ENCODE peak calls at places on chromosome X, in six cellular contexts. E, Z, S, Q, P and T are unnamed samples.

GRCh38 chrX:1248381-1249061 is 20.1 kb upstream of the CSF2RA start:
- DNase-seq in E (no peak), Q (peak), S (no peak), Z (no peak), P (no peak), T (peak)

GRCh38 chrX:29530520-29530919 is 684.8 kb upstream of the MAGEB2 start:
- DNase-seq in Z (no peak), P (no peak), Q (no peak), E (no peak), S (no peak), T (no peak)

GRCh38 chrX:96052078-96052477 is 632.6 kb upstream of the DIAPH2 start:
- DNase-seq in Z (no peak), E (no peak), S (no peak), P (no peak), Q (no peak), T (no peak)

GRCh38 chrX:70979136-70979762 is 48.4 kb upstream of the SLC7A3 start:
- DNase-seq in Q (peak), Z (no peak), S (no peak), E (no peak), P (no peak), T (no peak)

GRCh38 chrX:13463608-13464007 is 105.8 kb upstream of the EGFL6 start:
- DNase-seq in S (peak), E (no peak), P (no peak), Q (no peak), Z (no peak), T (no peak)

GRCh38 chrX:154000051-154000450 is 19.7 kb downstream of the IRAK1 start:
- DNase-seq in P (no peak), E (no peak), S (no peak), Q (no peak), Z (no peak), T (no peak)

GRCh38 chrX:12950851-12951589 is 23.9 kb upstream of the TMSB4X start:
- DNase-seq in Q (peak), S (no peak), Z (no peak), P (peak), E (peak), T (peak)

GRCh38 chrX:56745019-56745418 is 16.0 kb downstream of the NBDY start:
- DNase-seq in P (no peak), S (no peak), Z (no peak), Q (no peak), E (no peak), T (no peak)

GRCh38 chrX:68703369-68703768 is 55.9 kb downstream of the STARD8 start:
- DNase-seq in E (no peak), S (no peak), P (no peak), Z (no peak), Q (no peak), T (no peak)

GRCh38 chrX:30302957-30303356 is 6.2 kb downstream of the NR0B1 start:
- DNase-seq in Q (no peak), S (no peak), E (no peak), P (no peak), Z (no peak), T (no peak)

GRCh38 chrX:43469391-43470054 is 186.6 kb upstream of the MAOA start:
- DNase-seq in P (no peak), Q (no peak), Z (no peak), E (no peak), S (no peak), T (no peak)

GRCh38 chrX:2497961-2498780 is 2.6 kb downstream of the DHRSX start:
- DNase-seq in Z (no peak), S (no peak), E (no peak), Q (peak), P (no peak), T (peak)

GRCh38 chrX:153457136-153457825 is 11.4 kb upstream of the TREX2 start:
- DNase-seq in E (no peak), P (no peak), Z (peak), Q (no peak), S (no peak), T (peak)

GRCh38 chrX:148193759-148194158 is 212.6 kb downstream of the FMR1NB start:
- DNase-seq in E (no peak), P (no peak), S (no peak), Z (no peak), Q (no peak), T (no peak)

GRCh38 chrX:112968351-112969133 is 127.9 kb upstream of the AMOT start:
- DNase-seq in S (no peak), Z (no peak), Q (no peak), P (no peak), E (no peak), T (no peak)

GRCh38 chrX:14899607-14900006 is 26.4 kb downstream of the MOSPD2 start:
- DNase-seq in Z (no peak), P (no peak), E (no peak), Q (no peak), S (no peak), T (no peak)

GRCh38 chrX:19372170-19373033 is 28.7 kb downstream of the PDHA1 start:
- DNase-seq in P (peak), Q (peak), S (peak), Z (peak), E (peak), T (peak)

GRCh38 chrX:103539695-103540094 is 20.4 kb upstream of the RAB40A start:
- DNase-seq in P (no peak), E (no peak), S (no peak), Z (no peak), Q (no peak), T (no peak)

GRCh38 chrX:63764946-63765345 is 20.1 kb downstream of the ARHGEF9 start:
- DNase-seq in E (no peak), P (no peak), S (no peak), Z (no peak), Q (no peak), T (no peak)

GRCh38 chrX:153935326-153935851 is 552 bp upstream of the NAA10 start:
- DNase-seq in P (no peak), Q (no peak), E (no peak), S (no peak), Z (peak), T (no peak)

GRCh38 chrX:10833299-10834169 is 213.1 kb upstream of the MID1 start:
- DNase-seq in S (peak), Z (peak), Q (peak), P (no peak), E (no peak), T (no peak)

GRCh38 chrX:153304988-153305736 is 16.4 kb downstream of the PNMA6F start:
- DNase-seq in Q (no peak), Z (no peak), S (no peak), P (no peak), E (no peak), T (no peak)

GRCh38 chrX:153926863-153927685 is 1.0 kb upstream of the ARHGAP4 start:
- DNase-seq in P (peak), S (peak), Q (no peak), E (peak), Z (peak), T (peak)

GRCh38 chrX:13520931-13521330 is 48.5 kb upstream of the EGFL6 start:
- DNase-seq in Z (no peak), P (no peak), S (no peak), Q (no peak), E (no peak), T (no peak)

GRCh38 chrX:47831788-47832187 is 4.9 kb upstream of the ZNF81 start:
- DNase-seq in Q (peak), E (peak), S (no peak), P (peak), Z (no peak), T (peak)

GRCh38 chrX:31323658-31324057 is 251.8 kb upstream of the FTHL17 start:
- DNase-seq in P (no peak), S (no peak), E (no peak), Q (no peak), Z (no peak), T (no peak)

GRCh38 chrX:32155044-32155638 is 1056.2 kb downstream of the DMD start:
- DNase-seq in E (no peak), S (no peak), Q (peak), P (no peak), Z (no peak), T (no peak)

GRCh38 chrX:154980330-154981115 is 42.0 kb downstream of the F8 start:
- DNase-seq in S (peak), E (peak), Z (peak), Q (peak), P (peak), T (peak)

GRCh38 chrX:131704136-131704695 is 160.3 kb downstream of the OR13H1 start:
- DNase-seq in Q (no peak), E (no peak), P (peak), S (no peak), Z (peak), T (peak)

GRCh38 chrX:120140293-120140981 is 18.0 kb upstream of the RHOXF2 start:
- DNase-seq in Q (no peak), E (no peak), P (no peak), S (no peak), Z (no peak), T (no peak)

GRCh38 chrX:13938053-13938765 is 91.5 kb downstream of the GEMIN8 start:
- DNase-seq in P (no peak), Z (peak), E (no peak), S (peak), Q (peak), T (peak)

DNA sequence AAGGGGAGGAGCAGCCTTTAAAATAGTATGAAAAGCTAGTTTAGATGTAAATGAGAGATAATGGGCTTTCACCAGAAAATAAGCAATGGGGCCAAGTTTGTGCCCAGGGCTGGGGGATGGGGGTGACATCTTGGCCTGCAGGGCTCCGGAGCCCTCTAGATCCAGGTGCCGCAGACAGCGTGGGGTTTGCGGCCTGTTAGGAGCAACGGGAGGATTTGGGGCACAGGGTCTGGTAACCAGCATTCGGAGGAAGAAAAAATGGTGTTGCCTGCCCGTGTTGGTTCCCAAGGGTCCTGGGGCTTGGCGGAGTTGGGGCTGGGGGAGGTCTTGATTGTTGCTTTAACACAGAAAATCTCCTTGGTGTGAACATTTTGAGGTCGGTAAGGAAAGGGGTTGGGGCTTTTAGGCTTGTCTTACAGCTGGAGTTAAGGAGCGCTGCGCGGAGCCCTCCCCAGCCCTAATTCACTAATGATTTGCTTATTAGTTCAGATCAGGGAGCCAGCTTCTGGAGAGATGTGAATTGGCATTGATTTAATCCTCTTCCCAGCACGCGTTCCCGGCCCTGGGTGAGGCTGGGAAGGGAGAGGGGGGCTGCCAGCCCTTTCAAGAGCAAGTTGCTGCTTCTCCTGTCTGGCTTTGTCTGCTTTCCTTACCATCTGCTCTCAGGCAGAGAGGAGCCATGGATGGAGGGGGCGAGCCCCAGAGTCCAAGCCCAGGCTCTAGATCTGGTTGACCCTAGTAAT is 443.4 kb downstream of the BCOR start:
- DNase-seq in Z (no peak), E (no peak), Q (no peak), S (no peak), P (no peak), T (no peak)
- H3K27ac ChIP-seq in Z (no peak), E (no peak), Q (no peak), S (no peak), P (no peak), T (no peak)

GRCh38 chrX:46404774-46405173 is 140.4 kb downstream of the ZNF674 start:
- DNase-seq in S (no peak), E (no peak), P (no peak), Q (no peak), Z (no peak), T (no peak)

GRCh38 chrX:46407753-46408130 is 137.5 kb downstream of the ZNF674 start:
- DNase-seq in Z (no peak), S (no peak), E (no peak), Q (no peak), P (no peak), T (no peak)

GRCh38 chrX:46408553-46409407 is 136.4 kb downstream of the ZNF674 start:
- DNase-seq in Z (peak), S (peak), E (peak), Q (peak), P (peak), T (peak)

GRCh38 chrX:46407036-46407752 is 138.0 kb downstream of the ZNF674 start:
- DNase-seq in Q (no peak), Z (no peak), P (no peak), E (no peak), S (no peak), T (no peak)
- H3K4me3 ChIP-seq in Q (no peak), Z (no peak), P (no peak), E (no peak), S (no peak), T (no peak)

GRCh38 chrX:48908600-48908999 is 2.8 kb downstream of the SLC35A2 start:
- DNase-seq in Q (no peak), P (no peak), Z (no peak), S (no peak), E (no peak), T (no peak)

GRCh38 chrX:48909703-48910102 is 1.7 kb downstream of the SLC35A2 start:
- DNase-seq in E (no peak), Q (no peak), P (no peak), Z (peak), S (no peak), T (no peak)

GRCh38 chrX:48911407-48912182 is at the start of gene SLC35A2:
- DNase-seq in E (peak), Z (peak), Q (peak), P (peak), S (peak), T (peak)

GRCh38 chrX:48913605-48914366 is 2.3 kb upstream of the SLC35A2 start:
- DNase-seq in S (no peak), Q (no peak), E (no peak), Z (peak), P (no peak), T (no peak)

GRCh38 chrX:48910926-48911406 is 480 bp downstream of the SLC35A2 start:
- DNase-seq in E (no peak), Z (peak), S (no peak), P (no peak), Q (peak), T (no peak)
- H3K27ac ChIP-seq in E (peak), Z (no peak), S (peak), P (peak), Q (peak), T (peak)

GRCh38 chrX:135345328-135345645 is 36.0 kb downstream of the ETDC start:
- DNase-seq in Q (no peak), P (no peak), S (peak), Z (no peak), E (no peak), T (no peak)
- H3K4me3 ChIP-seq in Q (peak), P (peak), S (peak), Z (peak), E (peak), T (peak)

DNA sequence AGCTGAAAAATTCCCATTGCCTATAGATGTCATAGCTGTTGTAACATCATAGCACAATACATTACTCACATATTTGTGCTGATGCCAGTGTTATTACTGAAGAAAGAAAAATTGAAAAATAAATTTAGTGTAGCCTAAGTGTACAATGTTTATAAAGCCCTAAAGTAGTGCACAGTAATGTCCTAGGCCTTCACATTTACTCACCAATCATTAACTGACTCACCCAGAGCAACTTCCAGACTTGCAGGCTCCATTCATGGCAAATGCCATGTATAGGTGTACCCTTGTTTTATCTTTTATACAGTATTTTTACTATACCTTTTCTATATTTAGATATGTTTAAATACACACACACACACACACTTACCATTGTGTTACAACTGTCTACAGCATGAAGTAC is 265.4 kb upstream of the MAGEB18 start:
- DNase-seq in S (no peak), Q (no peak), P (no peak), Z (no peak), E (no peak), T (no peak)
- H3K27ac ChIP-seq in S (no peak), Q (no peak), P (no peak), Z (no peak), E (no peak), T (no peak)

GRCh38 chrX:129984196-129984962 is 1.9 kb downstream of the BCORL1 start:
- DNase-seq in Z (peak), Q (no peak), P (peak), S (peak), E (peak), T (peak)
- H3K4me3 ChIP-seq in Z (peak), Q (no peak), P (peak), S (no peak), E (no peak), T (no peak)

DNA sequence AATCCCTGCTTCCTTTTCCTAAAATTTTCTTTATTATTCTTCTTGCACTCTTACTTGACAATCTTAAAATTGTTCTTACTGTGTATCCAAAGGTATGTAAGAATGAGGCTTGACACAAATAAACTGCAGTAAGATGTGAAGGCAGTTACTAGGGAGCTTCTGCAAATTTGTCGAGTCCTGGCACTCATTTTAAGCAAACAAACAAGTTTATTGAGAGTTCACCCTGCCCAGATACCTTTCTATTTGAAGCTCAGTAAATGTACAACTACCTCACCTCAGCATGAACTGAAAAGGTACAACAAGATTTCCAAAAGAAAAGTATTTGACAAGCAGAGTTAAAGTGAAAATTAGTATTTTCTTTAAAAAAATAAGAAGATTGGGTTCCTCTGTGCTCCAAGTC is 13.3 kb upstream of the SYTL4 start:
- DNase-seq in Z (no peak), S (no peak), E (no peak), P (no peak), Q (no peak), T (no peak)
- H3K27ac ChIP-seq in Z (no peak), S (no peak), E (no peak), P (no peak), Q (no peak), T (no peak)